ENCODE peak calls at places on chromosomes 13 and 19, in four cellular contexts. S is omental fat pad, E is PC-9, R is fibroblast of lung. Q is an unnamed sample.

GRCh38 chr19:33234092-33234491 is 8.4 kb upstream of the SLC7A10 start:
- DNase-seq in S (no peak), E (no peak), R (no peak), Q (no peak)

GRCh38 chr19:33247441-33247819 is 21.8 kb upstream of the SLC7A10 start:
- DNase-seq in S (no peak), E (no peak), R (no peak), Q (no peak)

GRCh38 chr13:33953203-33953602 is 135.3 kb downstream of the RFC3 start:
- DNase-seq in S (no peak), E (no peak), R (peak), Q (no peak)

GRCh38 chr13:49097374-49097773 is 121.7 kb downstream of the FNDC3A start:
- DNase-seq in S (no peak), E (no peak), R (peak), Q (no peak)

GRCh38 chr19:33484226-33484774 is 37.3 kb downstream of the PEPD start:
- DNase-seq in S (no peak), E (no peak), R (no peak), Q (no peak)

GRCh38 chr13:26658491-26658890 is 101.0 kb downstream of the WASF3 start:
- DNase-seq in S (no peak), E (no peak), R (no peak), Q (no peak)

GRCh38 chr19:55460670-55461258 is 678 bp downstream of the ISOC2 start:
- DNase-seq in S (peak), E (peak), R (peak), Q (no peak)

GRCh38 chr13:44407379-44407778 is 33.8 kb downstream of the SERP2 start:
- DNase-seq in S (no peak), E (no peak), R (no peak), Q (no peak)

GRCh38 chr13:26011996-26012688 is 39.7 kb downstream of the SHISA2 start:
- DNase-seq in S (no peak), E (no peak), R (no peak), Q (no peak)

GRCh38 chr13:105527127-105527526 is 1008.3 kb downstream of the EFNB2 start:
- DNase-seq in S (no peak), E (no peak), R (no peak), Q (no peak)

GRCh38 chr13:30806784-30807183 is 71.4 kb downstream of the ALOX5AP start:
- DNase-seq in S (no peak), E (no peak), R (peak), Q (no peak)

GRCh38 chr19:30719991-30720329 is 347.8 kb downstream of the ZNF536 start:
- DNase-seq in S (no peak), E (no peak), R (peak), Q (no peak)

GRCh38 chr13:41060723-41061074 is 610 bp upstream of the WBP4 start:
- DNase-seq in S (peak), E (peak), R (no peak), Q (peak)

GRCh38 chr19:21134934-21135366 is 6.9 kb upstream of the ZNF431 start:
- DNase-seq in S (no peak), E (no peak), R (no peak), Q (no peak)

GRCh38 chr19:28497137-28497536 is 715.8 kb downstream of the UQCRFS1 start:
- DNase-seq in S (no peak), E (no peak), R (no peak), Q (no peak)

GRCh38 chr13:80132741-80133601 is 208.0 kb downstream of the SPRY2 start:
- DNase-seq in S (no peak), E (peak), R (peak), Q (peak)

GRCh38 chr13:21304256-21304655 is 127.8 kb downstream of the MRPL57 start:
- DNase-seq in S (no peak), E (no peak), R (no peak), Q (no peak)

GRCh38 chr13:88031980-88032562 is 360.9 kb downstream of the SLITRK5 start:
- DNase-seq in S (no peak), E (no peak), R (peak), Q (no peak)

GRCh38 chr13:21999666-22000065 is 328.8 kb downstream of the FGF9 start:
- DNase-seq in S (no peak), E (no peak), R (no peak), Q (no peak)

GRCh38 chr13:70394149-70394548 is 285.9 kb upstream of the KLHL1 start:
- DNase-seq in S (no peak), E (no peak), R (no peak), Q (no peak)

GRCh38 chr19:46056536-46056935 is 15.7 kb upstream of the IGFL4 start:
- DNase-seq in S (no peak), E (no peak), R (no peak), Q (no peak)

GRCh38 chr19:42074513-42075363 is 1.2 kb upstream of the ZNF574 start:
- DNase-seq in S (no peak), E (peak), R (no peak), Q (no peak)

GRCh38 chr19:29845576-29846176 is 33.9 kb downstream of the CCNE1 start:
- DNase-seq in S (no peak), E (peak), R (no peak), Q (peak)

GRCh38 chr19:54121259-54121658 is 5.7 kb downstream of the PRPF31 start:
- DNase-seq in S (no peak), E (no peak), R (no peak), Q (no peak)

GRCh38 chr13:99313941-99314340 is 6.7 kb upstream of the GPR183 start:
- DNase-seq in S (no peak), E (no peak), R (no peak), Q (no peak)

GRCh38 chr19:35248310-35249145 is at the start of gene LSR:
- DNase-seq in S (no peak), E (peak), R (no peak), Q (peak)

GRCh38 chr19:46620716-46621115 is 4.2 kb downstream of the PTGIR start:
- DNase-seq in S (no peak), E (no peak), R (peak), Q (no peak)

GRCh38 chr19:15432018-15432494 is 13.3 kb upstream of the AKAP8L start:
- DNase-seq in S (no peak), E (no peak), R (no peak), Q (no peak)

GRCh38 chr13:76014618-76015315 is 378.6 kb downstream of the LMO7 start:
- DNase-seq in S (no peak), E (no peak), R (peak), Q (no peak)

GRCh38 chr13:94660695-94661324 is 51.5 kb downstream of the SOX21 start:
- DNase-seq in S (no peak), E (no peak), R (peak), Q (no peak)
- TF ChIP-seq CTCF in S (no peak), E (peak), R (peak), Q (no peak)

DNA sequence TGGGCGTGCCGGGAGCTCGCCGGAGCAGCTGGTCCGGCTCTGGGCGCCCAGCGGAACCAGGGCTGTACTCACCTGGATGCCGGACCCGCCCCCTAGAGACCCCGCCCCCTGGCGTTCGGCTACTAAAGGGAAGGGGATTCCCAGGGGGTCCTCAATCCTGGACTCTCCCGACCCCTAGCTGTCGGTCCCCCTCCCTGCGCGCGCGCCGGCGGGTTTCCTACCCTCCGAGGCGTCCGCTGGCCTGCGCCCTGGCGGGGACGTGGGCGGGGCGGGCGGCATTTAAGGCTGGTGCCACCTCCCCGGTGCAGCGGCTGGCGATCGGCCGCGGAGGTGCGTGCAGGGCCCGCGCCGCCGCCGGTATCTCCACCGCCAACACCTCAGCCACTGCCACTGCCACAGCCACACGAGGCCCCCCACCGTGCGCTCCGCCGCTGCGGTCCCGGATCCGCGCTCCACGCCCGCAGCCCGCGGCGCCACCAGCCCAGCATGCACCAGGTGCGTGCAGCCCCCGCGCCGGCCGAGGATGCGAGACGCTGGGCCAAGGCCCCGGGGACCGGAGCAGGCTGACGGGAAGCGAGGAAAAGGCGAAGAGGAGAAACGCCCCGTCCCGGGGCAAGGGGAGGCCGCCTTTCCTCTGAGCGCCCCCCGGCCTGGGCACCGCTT is at the start of gene ATP12A:
- DNase-seq in S (no peak), E (peak), R (no peak), Q (peak)
- TF ChIP-seq CTCF in S (no peak), E (no peak), R (no peak), Q (peak)

GRCh38 chr13:37427843-37428494 is 170.6 kb downstream of the POSTN start:
- DNase-seq in S (no peak), E (no peak), R (no peak), Q (no peak)
- TF ChIP-seq CTCF in S (no peak), E (no peak), R (no peak), Q (no peak)

DNA sequence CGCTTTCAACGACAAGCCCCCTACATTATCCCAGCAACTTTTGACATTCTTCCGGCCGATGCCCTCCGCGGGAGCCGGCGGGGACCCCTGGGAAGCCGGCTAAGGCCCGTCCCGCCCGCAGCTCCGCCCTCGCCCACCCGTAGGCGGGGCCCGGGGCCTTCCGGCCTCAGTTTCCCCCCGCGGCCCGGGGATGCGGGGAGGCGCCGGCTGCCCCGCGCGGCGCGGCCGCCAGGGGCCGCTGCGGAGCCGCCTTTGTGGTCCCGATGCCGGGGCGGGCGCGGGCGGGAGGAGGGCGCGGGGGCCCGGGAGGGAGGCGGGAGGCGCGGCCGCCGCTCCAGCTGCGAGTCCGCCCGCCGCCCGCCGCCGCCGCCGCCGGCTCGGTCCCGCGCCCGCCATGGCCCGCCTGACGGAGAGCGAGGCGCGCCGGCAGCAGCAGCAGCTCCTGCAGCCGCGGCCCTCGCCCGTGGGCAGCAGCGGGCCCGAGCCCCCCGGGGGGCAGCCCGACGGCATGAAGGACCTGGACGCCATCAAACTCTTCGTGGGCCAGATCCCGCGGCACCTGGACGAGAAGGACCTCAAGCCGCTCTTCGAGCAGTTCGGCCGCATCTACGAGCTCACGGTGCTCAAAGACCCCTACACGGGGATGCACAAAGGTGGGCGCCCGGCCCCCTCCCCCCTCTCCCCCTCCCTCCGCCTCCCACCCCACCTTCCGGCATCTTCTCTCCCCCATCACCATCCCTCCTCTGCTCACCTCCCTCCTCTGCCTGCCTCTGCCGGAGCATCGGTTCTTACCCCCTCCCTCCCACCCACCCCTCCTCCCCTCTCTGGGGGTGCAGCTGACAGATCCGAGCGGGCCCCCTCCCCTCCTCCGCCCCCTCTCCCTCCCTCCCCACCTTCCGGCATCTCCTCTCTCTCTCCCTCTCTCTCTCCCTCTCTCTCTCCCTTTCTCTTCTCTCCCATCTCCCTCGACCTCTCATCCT is at the start of gene CELF5:
- DNase-seq in S (no peak), E (peak), R (peak), Q (peak)
- TF ChIP-seq CTCF in S (peak), E (peak), R (no peak), Q (peak)

DNA sequence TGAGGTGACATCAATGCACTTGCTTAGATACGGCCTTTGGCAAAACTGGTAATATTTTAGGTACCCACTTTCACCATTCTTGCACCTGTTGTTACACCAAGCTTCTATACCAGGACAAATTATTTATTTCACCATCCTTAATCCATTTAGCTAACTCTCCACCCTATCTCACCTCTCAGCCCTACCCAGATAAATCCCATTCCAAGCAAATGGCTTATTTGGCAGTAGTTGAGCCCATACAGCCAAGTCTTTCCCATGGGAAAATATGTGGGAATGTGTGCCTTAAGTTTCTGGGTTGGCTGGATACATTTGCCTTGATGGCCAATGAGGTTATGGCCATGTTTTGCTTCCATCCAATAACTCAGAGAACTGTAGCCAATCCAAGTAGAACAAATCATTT is 551.9 kb downstream of the GPC6 start:
- DNase-seq in S (no peak), E (no peak), R (no peak), Q (no peak)
- TF ChIP-seq CTCF in S (no peak), E (no peak), R (no peak), Q (no peak)

GRCh38 chr19:39122934-39123731 is 2.5 kb upstream of the PAK4 start:
- DNase-seq in S (no peak), E (no peak), R (no peak), Q (no peak)
- TF ChIP-seq CTCF in S (no peak), E (no peak), R (no peak), Q (no peak)

GRCh38 chr19:19406878-19407639 is 1.6 kb downstream of the GATAD2A start:
- DNase-seq in S (no peak), E (no peak), R (peak), Q (no peak)
- TF ChIP-seq CTCF in S (no peak), E (peak), R (peak), Q (no peak)

DNA sequence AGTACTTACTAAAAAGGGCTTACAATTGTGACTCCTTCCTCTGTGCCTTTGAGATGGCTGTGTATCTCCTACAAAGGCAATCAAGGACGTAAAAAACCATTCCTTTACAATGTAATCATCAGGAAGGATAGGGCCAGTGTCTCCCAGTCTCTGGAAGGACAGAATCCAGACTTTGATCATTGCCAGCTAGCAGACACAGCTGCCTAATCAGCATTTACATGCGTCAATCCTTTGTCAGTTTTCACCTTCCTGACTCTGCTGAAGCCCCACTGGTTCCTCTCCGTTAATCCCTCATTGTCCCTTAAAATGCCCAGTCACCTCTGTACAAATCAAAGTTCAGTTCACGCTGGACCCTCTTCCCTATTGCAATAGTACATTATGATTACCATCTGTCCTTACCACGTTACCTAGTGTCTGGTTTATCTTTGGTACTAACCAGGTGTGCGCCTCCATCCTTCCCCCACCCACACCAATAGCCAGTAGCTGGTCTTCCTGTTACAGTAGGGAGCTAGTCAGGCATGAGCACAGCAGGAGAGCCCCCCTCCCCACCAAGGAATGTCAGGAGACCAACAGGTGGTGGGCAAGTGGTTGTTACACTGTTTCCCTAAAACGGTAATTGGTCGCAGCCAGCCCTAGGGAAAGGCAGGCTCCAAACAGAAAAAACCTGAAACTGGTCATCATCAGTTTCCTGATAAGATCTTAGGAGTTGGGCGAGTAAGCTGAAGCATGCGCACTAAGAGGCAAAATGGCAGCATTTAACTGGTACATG is 49.7 kb downstream of the TGDS start:
- DNase-seq in S (no peak), E (no peak), R (no peak), Q (no peak)
- TF ChIP-seq CTCF in S (no peak), E (no peak), R (no peak), Q (no peak)

GRCh38 chr19:3979674-3980352 is 5.5 kb downstream of the EEF2 start:
- DNase-seq in S (no peak), E (no peak), R (no peak), Q (no peak)
- TF ChIP-seq CTCF in S (no peak), E (no peak), R (no peak), Q (no peak)